ENCODE peak calls at places on chromosome 2, in seven cellular contexts. O is transverse colon, A is GM23338, B is lower lobe of right lung, T is HFFc6, J is pancreas, R is spleen. F is an unnamed sample.

GRCh38 chr2:107235491-107236254 is 349.7 kb upstream of the ST6GAL2 start:
- DNase-seq in O (no peak), A (peak), B (no peak), T (no peak), J (no peak), R (no peak), F (no peak)

GRCh38 chr2:215606219-215606618 is 170.4 kb upstream of the FN1 start:
- DNase-seq in O (no peak), A (no peak), B (no peak), T (no peak), J (no peak), R (no peak), F (no peak)

GRCh38 chr2:13021470-13021957 is 304.8 kb downstream of the TRIB2 start:
- DNase-seq in O (no peak), A (no peak), B (no peak), T (no peak), J (no peak), R (no peak), F (no peak)

GRCh38 chr2:234555161-234555560 is 58.3 kb upstream of the ARL4C start:
- DNase-seq in O (no peak), A (no peak), B (no peak), T (no peak), J (no peak), R (no peak), F (no peak)

GRCh38 chr2:75200140-75200985 is 1.0 kb upstream of the TACR1 start:
- DNase-seq in O (peak), A (peak), B (peak), T (peak), J (peak), R (peak), F (peak)

GRCh38 chr2:108825254-108825653 is 38.7 kb downstream of the CCDC138 start:
- DNase-seq in O (no peak), A (no peak), B (no peak), T (no peak), J (no peak), R (no peak), F (no peak)

GRCh38 chr2:105478670-105479069 is 79.8 kb upstream of the FHL2 start:
- DNase-seq in O (no peak), A (no peak), B (no peak), T (no peak), J (no peak), R (no peak), F (no peak)

GRCh38 chr2:228841877-228842276 is 429.2 kb downstream of the PID1 start:
- DNase-seq in O (no peak), A (no peak), B (no peak), T (no peak), J (no peak), R (no peak), F (no peak)

GRCh38 chr2:7288484-7288883 is 371.3 kb downstream of the RNF144A start:
- DNase-seq in O (no peak), A (no peak), B (no peak), T (no peak), J (no peak), R (no peak), F (no peak)

GRCh38 chr2:15107137-15107536 is 454.0 kb downstream of the NBAS start:
- DNase-seq in O (no peak), A (no peak), B (no peak), T (no peak), J (no peak), R (no peak), F (no peak)

GRCh38 chr2:235951980-235952379 is 216.2 kb downstream of the GBX2 start:
- DNase-seq in O (no peak), A (no peak), B (no peak), T (no peak), J (no peak), R (no peak), F (no peak)

GRCh38 chr2:182133195-182133891 is 147.7 kb downstream of the PPP1R1C start:
- DNase-seq in O (no peak), A (no peak), B (no peak), T (peak), J (no peak), R (no peak), F (no peak)

GRCh38 chr2:240739797-240740196 is 48.1 kb downstream of the AQP12A start:
- DNase-seq in O (no peak), A (no peak), B (no peak), T (no peak), J (no peak), R (no peak), F (no peak)

GRCh38 chr2:5803547-5803946 is 111.4 kb downstream of the SOX11 start:
- DNase-seq in O (no peak), A (peak), B (no peak), T (no peak), J (no peak), R (no peak), F (no peak)

GRCh38 chr2:219293736-219294201 is 14.6 kb downstream of the DNAJB2 start:
- DNase-seq in O (no peak), A (no peak), B (no peak), T (no peak), J (no peak), R (peak), F (no peak)

GRCh38 chr2:149115781-149116180 is 77.3 kb downstream of the LYPD6B start:
- DNase-seq in O (no peak), A (no peak), B (no peak), T (no peak), J (no peak), R (no peak), F (no peak)

GRCh38 chr2:169448865-169449264 is 30.4 kb upstream of the BBS5 start:
- DNase-seq in O (no peak), A (no peak), B (no peak), T (no peak), J (no peak), R (no peak), F (no peak)

GRCh38 chr2:58521803-58522602 is 280.9 kb upstream of the FANCL start:
- DNase-seq in O (no peak), A (no peak), B (no peak), T (no peak), J (no peak), R (no peak), F (no peak)

GRCh38 chr2:130967020-130967495 is 126.2 kb downstream of the FAM168B start:
- DNase-seq in O (no peak), A (peak), B (no peak), T (no peak), J (no peak), R (no peak), F (no peak)

GRCh38 chr2:53913721-53914120 is 54.0 kb upstream of the GPR75 start:
- DNase-seq in O (no peak), A (no peak), B (no peak), T (peak), J (no peak), R (no peak), F (no peak)

GRCh38 chr2:70552501-70553333 is 909 bp downstream of the TGFA start:
- DNase-seq in O (peak), A (peak), B (no peak), T (no peak), J (peak), R (no peak), F (no peak)

GRCh38 chr2:73920577-73921545 is 5.8 kb upstream of the DGUOK start:
- DNase-seq in O (peak), A (peak), B (peak), T (no peak), J (no peak), R (peak), F (no peak)

GRCh38 chr2:217207387-217208010 is 347.6 kb upstream of the TNP1 start:
- DNase-seq in O (no peak), A (no peak), B (no peak), T (no peak), J (no peak), R (no peak), F (no peak)

GRCh38 chr2:111999809-112000208 is 55.3 kb upstream of the TMEM87B start:
- DNase-seq in O (no peak), A (no peak), B (no peak), T (no peak), J (no peak), R (no peak), F (no peak)

GRCh38 chr2:236063994-236064393 is 104.2 kb downstream of the GBX2 start:
- DNase-seq in O (no peak), A (no peak), B (no peak), T (no peak), J (no peak), R (no peak), F (no peak)

GRCh38 chr2:156423674-156424282 is 12.4 kb upstream of the GPD2 start:
- DNase-seq in O (no peak), A (no peak), B (no peak), T (no peak), J (no peak), R (no peak), F (no peak)

GRCh38 chr2:176085861-176086771 is 2.4 kb upstream of the EVX2 start:
- DNase-seq in O (peak), A (peak), B (no peak), T (no peak), J (peak), R (no peak), F (peak)

GRCh38 chr2:24544456-24545115 is 53.5 kb downstream of the NCOA1 start:
- DNase-seq in O (no peak), A (no peak), B (no peak), T (no peak), J (no peak), R (no peak), F (no peak)

GRCh38 chr2:24546668-24547067 is 55.6 kb downstream of the NCOA1 start:
- DNase-seq in O (no peak), A (no peak), B (no peak), T (no peak), J (no peak), R (no peak), F (no peak)

GRCh38 chr2:24542269-24542872 is 51.3 kb downstream of the NCOA1 start:
- DNase-seq in O (no peak), A (no peak), B (no peak), T (no peak), J (no peak), R (no peak), F (no peak)

GRCh38 chr2:24540011-24540477 is 49.0 kb downstream of the NCOA1 start:
- DNase-seq in O (no peak), A (no peak), B (no peak), T (no peak), J (no peak), R (no peak), F (no peak)

GRCh38 chr2:24543252-24543651 is 52.2 kb downstream of the NCOA1 start:
- DNase-seq in O (no peak), A (peak), B (no peak), T (no peak), J (no peak), R (no peak), F (no peak)
- TF ChIP-seq CTCF in O (no peak), A (peak), B (no peak), T (peak), J (no peak), R (no peak), F (no peak)

DNA sequence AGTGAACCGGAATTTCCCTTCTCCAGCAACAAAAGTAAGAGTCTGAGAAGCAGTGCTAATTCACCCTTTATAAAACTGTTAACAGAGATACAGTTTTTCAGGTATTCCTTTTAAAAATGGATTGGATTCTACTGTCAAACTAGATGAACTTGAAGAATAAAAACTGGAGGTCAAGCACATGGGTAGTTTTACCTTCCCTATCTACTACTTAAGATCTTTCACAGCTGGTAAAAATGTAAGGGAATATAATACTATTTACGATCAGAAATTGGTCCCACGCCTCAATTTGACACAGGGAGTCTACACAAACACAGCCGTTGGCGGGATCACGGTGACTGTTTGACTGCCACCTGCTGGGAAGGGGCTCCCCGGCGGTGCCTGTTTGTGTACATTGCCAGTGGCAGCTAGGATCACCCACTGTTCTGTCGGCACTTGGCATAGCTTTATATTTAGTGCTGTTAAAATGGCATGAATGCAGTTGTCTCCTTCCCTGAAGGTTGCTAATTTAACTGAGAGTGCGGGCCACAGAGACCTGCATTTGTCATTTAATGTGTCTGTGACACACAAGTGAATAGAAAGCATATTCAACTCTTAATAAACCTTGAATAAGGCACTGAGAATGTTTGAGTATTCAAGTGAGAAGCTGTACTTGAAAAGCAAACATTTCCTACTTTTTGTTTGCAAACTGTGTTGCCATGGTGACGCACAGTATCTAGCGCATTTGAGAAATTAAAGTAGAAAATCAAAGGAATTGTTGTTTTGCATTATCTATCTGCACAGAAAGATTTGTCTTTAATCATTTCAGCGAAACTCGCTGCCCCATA is 59.6 kb downstream of the ABCG8 start:
- DNase-seq in O (peak), A (no peak), B (peak), T (no peak), J (peak), R (no peak), F (no peak)
- TF ChIP-seq CTCF in O (no peak), A (no peak), B (peak), T (peak), J (peak), R (no peak), F (no peak)

GRCh38 chr2:10278763-10279471 is 23.8 kb upstream of the HPCAL1 start:
- DNase-seq in O (no peak), A (no peak), B (no peak), T (no peak), J (no peak), R (no peak), F (no peak)

GRCh38 chr2:10277293-10278028 is 25.2 kb upstream of the HPCAL1 start:
- DNase-seq in O (no peak), A (no peak), B (peak), T (no peak), J (peak), R (peak), F (no peak)

GRCh38 chr2:10279946-10280463 is 22.7 kb upstream of the HPCAL1 start:
- DNase-seq in O (no peak), A (no peak), B (no peak), T (no peak), J (no peak), R (peak), F (no peak)

GRCh38 chr2:10278029-10278762 is 24.5 kb upstream of the HPCAL1 start:
- DNase-seq in O (peak), A (no peak), B (peak), T (peak), J (peak), R (peak), F (no peak)

DNA sequence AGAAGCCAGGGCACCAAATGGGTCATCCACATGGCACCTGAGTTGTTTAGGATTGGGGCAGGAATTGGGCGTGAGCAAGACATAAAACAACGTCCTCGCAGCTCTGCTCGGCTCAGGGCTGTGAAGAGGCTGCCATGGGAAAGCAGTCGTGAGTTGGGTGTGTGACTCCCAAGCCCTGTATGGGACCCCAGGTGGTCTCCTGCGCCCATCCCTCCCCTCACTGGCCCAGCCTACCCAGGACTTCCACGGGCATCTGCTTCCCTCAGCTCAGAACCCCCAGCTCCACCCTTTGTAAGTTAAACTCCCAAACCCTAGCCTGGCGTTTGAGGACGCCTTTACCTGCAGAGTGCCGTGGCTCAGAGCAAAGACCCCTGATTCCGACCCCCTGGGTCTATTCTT is 23.2 kb upstream of the HPCAL1 start:
- DNase-seq in O (no peak), A (no peak), B (no peak), T (no peak), J (no peak), R (peak), F (no peak)
- TF ChIP-seq CTCF in O (no peak), A (no peak), B (no peak), T (no peak), J (no peak), R (no peak), F (no peak)

DNA sequence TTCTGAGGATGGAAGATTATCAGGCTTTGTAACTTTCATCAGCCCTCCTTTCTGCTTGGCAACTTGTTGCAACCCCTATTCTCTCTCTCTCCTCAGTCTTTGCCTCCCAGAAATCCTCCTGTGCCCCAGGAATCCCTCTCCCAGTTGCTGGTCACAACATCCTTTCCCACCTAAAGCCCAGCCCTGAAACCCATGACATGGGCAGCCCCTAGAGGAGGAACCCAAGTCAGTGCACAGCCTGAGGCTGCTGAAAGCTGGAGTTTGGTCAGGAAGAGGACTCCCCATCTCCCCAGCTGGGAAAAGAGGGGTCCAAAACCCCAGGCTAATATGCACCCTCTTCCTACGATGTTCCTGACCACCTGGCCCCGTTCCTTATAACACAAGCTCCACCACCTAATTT is 29.5 kb downstream of the PKDCC start:
- DNase-seq in O (no peak), A (no peak), B (no peak), T (no peak), J (no peak), R (peak), F (no peak)
- TF ChIP-seq CTCF in O (no peak), A (no peak), B (no peak), T (no peak), J (no peak), R (no peak), F (no peak)